ENCODE peak calls at places on chromosome 12, in eight cellular contexts. C is psoas muscle, M is upper lobe of right lung, S is stomach, W is H1, U is left lung, J is esophagus squamous epithelium, A is A673. K is an unnamed sample.

GRCh38 chr12:95532851-95533250 is 18.4 kb downstream of the USP44 start:
- DNase-seq in S (no peak), U (no peak), J (no peak), M (no peak), W (no peak), A (no peak), C (no peak), K (no peak)

GRCh38 chr12:42729532-42729895 is 140.0 kb upstream of the PRICKLE1 start:
- DNase-seq in U (no peak), C (no peak), J (no peak), A (no peak), S (no peak), M (no peak), W (no peak), K (no peak)

GRCh38 chr12:85894653-85895052 is 20.6 kb downstream of the NTS start:
- DNase-seq in M (no peak), C (no peak), A (no peak), J (no peak), W (no peak), U (no peak), S (no peak), K (no peak)

GRCh38 chr12:126974779-126975178 is 1292.2 kb upstream of the TMEM132C start:
- DNase-seq in J (no peak), M (no peak), W (no peak), S (no peak), U (no peak), C (no peak), A (no peak), K (peak; percentile 80)

GRCh38 chr12:26868505-26869494 is 35.8 kb upstream of the ITPR2 start:
- DNase-seq in U (no peak), C (no peak), W (no peak), S (no peak), M (no peak), A (no peak), J (no peak), K (no peak)

GRCh38 chr12:73321319-73321718 is 1049.1 kb downstream of the TRHDE start:
- DNase-seq in C (no peak), A (no peak), U (no peak), J (no peak), M (no peak), S (no peak), W (no peak), K (no peak)

GRCh38 chr12:95202691-95203476 is 14.4 kb downstream of the FGD6 start:
- DNase-seq in C (no peak), W (no peak), S (no peak), U (no peak), M (no peak), A (peak; percentile 68), J (no peak), K (no peak)

GRCh38 chr12:106282457-106283097 is 20.0 kb upstream of the TCP11L2 start:
- DNase-seq in J (no peak), W (no peak), M (no peak), S (peak; percentile 62), A (peak; percentile 58), U (peak; percentile 65), C (peak; percentile 59), K (peak; percentile 89)

DNA sequence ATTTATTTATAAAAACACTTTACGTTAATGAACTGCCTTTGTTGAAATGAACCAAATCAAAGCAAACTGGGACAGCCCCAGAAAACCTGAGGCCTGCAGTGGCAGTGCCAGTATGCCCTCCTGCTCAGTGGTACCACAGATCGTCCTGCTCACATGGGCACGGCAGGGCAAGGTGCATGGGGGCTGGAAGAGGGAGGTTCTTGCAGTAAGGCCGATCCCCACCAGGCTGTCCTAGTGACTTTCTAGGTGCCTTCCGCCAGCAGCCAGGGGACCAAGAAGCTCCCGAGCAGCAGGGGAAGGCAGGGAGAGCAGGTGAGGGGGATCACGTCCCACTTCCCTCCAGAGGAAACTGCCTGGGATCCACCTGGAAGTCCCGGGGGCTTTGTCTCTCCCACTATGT is 63.9 kb downstream of the TESC start:
- DNase-seq in W (no peak), C (no peak), J (no peak), M (no peak), U (no peak), A (no peak), S (no peak), K (peak; percentile 76)
- H3K27ac ChIP-seq in W (no peak overlapping the region), C (no peak overlapping the region), J (no peak overlapping the region), M (no peak overlapping the region), U (no peak overlapping the region), A (no peak overlapping the region), S (no peak overlapping the region), K (no peak overlapping the region)

DNA sequence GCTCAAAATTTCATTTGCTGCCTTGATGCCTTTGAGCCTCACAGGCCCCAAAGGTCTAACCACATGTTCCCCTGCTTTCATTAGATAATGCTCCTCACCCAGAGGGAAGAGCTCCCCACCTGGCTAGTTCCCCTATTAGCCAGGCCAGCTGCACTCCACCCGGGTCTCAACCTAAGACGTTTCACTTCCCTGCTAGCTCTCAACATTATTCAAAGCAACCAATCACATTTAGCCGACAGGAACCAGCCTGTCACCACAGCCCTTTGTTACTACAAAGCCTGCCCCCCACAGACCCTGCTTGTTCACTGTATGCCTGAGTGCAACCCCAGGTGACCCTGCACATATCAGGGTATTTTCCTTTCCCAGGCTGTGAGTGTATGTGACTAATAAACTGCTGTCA is 78.6 kb downstream of the SLC15A5 start:
- DNase-seq in U (no peak), C (no peak), M (no peak), W (no peak), A (no peak), J (no peak), S (no peak), K (peak; percentile 65)
- TF ChIP-seq CTCF in U (no peak), C (no peak), M (no peak), W (peak; percentile 6), A (no peak), J (no peak), S (no peak), K (no peak)

DNA sequence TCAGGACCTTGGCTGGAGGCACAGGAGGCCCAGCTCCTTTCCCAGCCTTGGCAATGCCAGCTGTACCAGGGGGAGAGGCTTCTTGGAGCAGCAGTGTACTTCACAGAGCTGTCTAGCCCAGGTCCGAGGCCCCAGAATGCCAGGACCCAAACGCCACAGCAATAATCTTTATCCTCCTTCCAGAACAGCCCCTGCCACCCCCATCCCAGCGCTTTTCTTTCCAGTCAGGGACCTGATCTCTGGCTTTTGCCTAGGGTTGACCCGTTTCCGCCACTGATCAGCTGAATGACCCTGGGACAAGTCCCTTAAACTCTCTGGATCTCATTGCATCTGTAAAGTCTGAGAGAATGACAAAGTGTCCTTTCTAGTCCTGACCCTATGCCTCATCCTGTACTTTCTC is 5.1 kb downstream of the LAG3 start:
- DNase-seq in S (no peak), U (no peak), W (no peak), A (no peak), M (no peak), C (no peak), J (no peak), K (no peak)
- H3K27me3 ChIP-seq in S (peaks cover 13% of the 10 kb centered on the region), U (no peaks in the 10 kb centered on the region), W (peaks cover 20% of the 10 kb centered on the region), A (no peaks in the 10 kb centered on the region), M (no peaks in the 10 kb centered on the region), C (no peaks in the 10 kb centered on the region), J (no peaks in the 10 kb centered on the region), K (peaks cover 17% of the 10 kb centered on the region)

GRCh38 chr12:92136883-92137582 is 8.6 kb downstream of the BTG1 start:
- DNase-seq in C (no peak), M (no peak), U (no peak), S (no peak), A (peak; percentile 54), W (no peak), J (no peak), K (no peak)
- H3K27ac ChIP-seq in C (no peak overlapping the region), M (peak overlapping the region; percentile 61), U (peak overlapping the region; percentile 99), S (peak overlapping the region; percentile 95), A (peak overlapping the region; percentile 81), W (no peak overlapping the region), J (no peak overlapping the region), K (peak overlapping the region; percentile 2)

K was measured in endodermal cell.